ENCODE peak calls at places on chromosomes 3 and 15, in five cellular contexts. One of them, this sample, is unnamed.

GRCh38 chr3:101862453-101863165 is 13.3 kb downstream of the NFKBIZ start:
- DNase-seq in K562: no peak
- DNase-seq in A549: no peak
- DNase-seq in astrocyte: no peak
- DNase-seq in endothelial cell of umbilical vein: no peak
- DNase-seq in this sample: no peak

GRCh38 chr15:47507221-47507985 is 209.9 kb upstream of the SEMA6D start:
- DNase-seq in endothelial cell of umbilical vein: no peak
- DNase-seq in K562: no peak
- DNase-seq in A549: no peak
- DNase-seq in astrocyte: no peak
- DNase-seq in this sample: no peak

GRCh38 chr3:45946307-45946706 is 3.0 kb downstream of the CXCR6 start:
- DNase-seq in endothelial cell of umbilical vein: no peak
- DNase-seq in K562: no peak
- DNase-seq in astrocyte: no peak
- DNase-seq in A549: no peak
- DNase-seq in this sample: no peak

GRCh38 chr3:74301058-74301457 is 313.4 kb downstream of the CNTN3 start:
- DNase-seq in K562: no peak
- DNase-seq in A549: no peak
- DNase-seq in astrocyte: no peak
- DNase-seq in endothelial cell of umbilical vein: no peak
- DNase-seq in this sample: no peak

GRCh38 chr3:132756108-132756650 is 34.0 kb upstream of the NPHP3 start:
- DNase-seq in endothelial cell of umbilical vein: no peak
- DNase-seq in K562: peak; percentile 4
- DNase-seq in A549: no peak
- DNase-seq in astrocyte: no peak
- DNase-seq in this sample: no peak

GRCh38 chr3:193572426-193572908 is 17.8 kb upstream of the ATP13A4 start:
- DNase-seq in A549: peak; percentile 73
- DNase-seq in K562: peak; percentile 44
- DNase-seq in endothelial cell of umbilical vein: peak; percentile 69
- DNase-seq in astrocyte: peak; percentile 34
- DNase-seq in this sample: peak; percentile 81

GRCh38 chr3:143348486-143349327 is 229.1 kb downstream of the CHST2 start:
- DNase-seq in endothelial cell of umbilical vein: no peak
- DNase-seq in K562: peak; percentile 75
- DNase-seq in A549: no peak
- DNase-seq in astrocyte: no peak
- DNase-seq in this sample: peak; percentile 13

GRCh38 chr3:148916132-148916531 is 51.0 kb downstream of the CPA3 start:
- DNase-seq in endothelial cell of umbilical vein: no peak
- DNase-seq in A549: no peak
- DNase-seq in astrocyte: no peak
- DNase-seq in K562: no peak
- DNase-seq in this sample: no peak

GRCh38 chr3:19171794-19172193 is 23.5 kb downstream of the KCNH8 start:
- DNase-seq in endothelial cell of umbilical vein: no peak
- DNase-seq in astrocyte: no peak
- DNase-seq in A549: no peak
- DNase-seq in K562: no peak
- DNase-seq in this sample: no peak

GRCh38 chr15:63504979-63505841 is 817 bp downstream of the USP3 start:
- DNase-seq in A549: peak; percentile 85
- DNase-seq in astrocyte: peak; percentile 45
- DNase-seq in endothelial cell of umbilical vein: peak; percentile 75
- DNase-seq in K562: peak; percentile 44
- DNase-seq in this sample: peak; percentile 79

GRCh38 chr15:87354661-87355410 is 901.7 kb downstream of the NTRK3 start:
- DNase-seq in A549: no peak
- DNase-seq in astrocyte: peak; percentile 90
- DNase-seq in endothelial cell of umbilical vein: no peak
- DNase-seq in K562: no peak
- DNase-seq in this sample: no peak

DNA sequence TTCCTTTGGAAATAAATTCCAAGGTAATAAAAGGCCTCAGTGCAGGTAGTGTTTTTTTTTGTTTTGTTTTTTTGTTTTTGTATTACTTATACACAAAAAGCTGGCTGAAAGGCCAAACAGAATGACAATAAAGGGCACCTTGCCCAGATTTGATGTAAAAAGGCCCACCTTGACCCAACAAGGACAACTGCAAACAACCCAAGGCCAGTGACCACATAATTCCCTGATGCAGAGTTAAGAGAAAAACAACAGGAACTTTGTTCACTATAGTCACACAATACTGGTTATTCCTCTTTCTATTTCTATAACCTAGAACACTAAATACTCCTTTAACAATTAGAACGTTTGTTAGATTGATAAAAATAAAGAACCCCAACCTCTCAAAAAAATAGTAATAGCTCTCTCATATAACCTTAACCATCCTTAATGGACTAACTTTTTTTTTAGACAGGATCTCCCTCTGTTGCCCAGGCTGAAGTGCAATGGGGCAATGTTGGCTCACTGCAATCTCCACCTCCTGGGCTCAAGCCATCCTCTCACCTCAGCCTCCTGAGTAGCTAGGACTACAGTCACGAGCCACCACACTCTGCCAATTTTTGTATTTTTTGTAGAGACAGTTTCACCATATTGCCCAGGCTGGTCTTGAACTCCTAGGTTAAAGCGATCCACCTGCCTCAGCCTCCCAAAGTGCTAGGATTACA is 113.3 kb downstream of the MAGI1 start:
- DNase-seq in K562: no peak
- DNase-seq in astrocyte: no peak
- DNase-seq in A549: no peak
- DNase-seq in endothelial cell of umbilical vein: no peak
- DNase-seq in this sample: no peak
- H3K4me2 ChIP-seq in K562: no peak overlapping the region
- H3K4me2 ChIP-seq in astrocyte: no peak overlapping the region
- H3K4me2 ChIP-seq in A549: no peak overlapping the region
- H3K4me2 ChIP-seq in endothelial cell of umbilical vein: no peak overlapping the region
- H3K4me2 ChIP-seq in this sample: no peak overlapping the region

GRCh38 chr15:85625856-85626255 is 168.9 kb downstream of the KLHL25 start:
- DNase-seq in astrocyte: peak; percentile 93
- DNase-seq in A549: no peak
- DNase-seq in K562: no peak
- DNase-seq in endothelial cell of umbilical vein: no peak
- DNase-seq in this sample: no peak
- H3K4me2 ChIP-seq in astrocyte: peak overlapping the region; percentile 24
- H3K4me2 ChIP-seq in A549: no peak overlapping the region
- H3K4me2 ChIP-seq in K562: no peak overlapping the region
- H3K4me2 ChIP-seq in endothelial cell of umbilical vein: no peak overlapping the region
- H3K4me2 ChIP-seq in this sample: no peak overlapping the region

GRCh38 chr3:78732893-78733292 is 1034.9 kb downstream of the ROBO1 start:
- DNase-seq in endothelial cell of umbilical vein: no peak
- DNase-seq in astrocyte: no peak
- DNase-seq in K562: no peak
- DNase-seq in A549: no peak
- DNase-seq in this sample: no peak

GRCh38 chr3:78734048-78734637 is 1033.7 kb downstream of the ROBO1 start:
- DNase-seq in A549: no peak
- DNase-seq in K562: no peak
- DNase-seq in astrocyte: peak; percentile 67
- DNase-seq in endothelial cell of umbilical vein: no peak
- DNase-seq in this sample: no peak

GRCh38 chr3:78741066-78741645 is 1026.6 kb downstream of the ROBO1 start:
- DNase-seq in astrocyte: no peak
- DNase-seq in endothelial cell of umbilical vein: no peak
- DNase-seq in A549: peak; percentile 22
- DNase-seq in K562: no peak
- DNase-seq in this sample: no peak

GRCh38 chr3:78737988-78738387 is 1029.8 kb downstream of the ROBO1 start:
- DNase-seq in endothelial cell of umbilical vein: peak; percentile 62
- DNase-seq in K562: no peak
- DNase-seq in astrocyte: peak; percentile 11
- DNase-seq in A549: no peak
- DNase-seq in this sample: no peak

DNA sequence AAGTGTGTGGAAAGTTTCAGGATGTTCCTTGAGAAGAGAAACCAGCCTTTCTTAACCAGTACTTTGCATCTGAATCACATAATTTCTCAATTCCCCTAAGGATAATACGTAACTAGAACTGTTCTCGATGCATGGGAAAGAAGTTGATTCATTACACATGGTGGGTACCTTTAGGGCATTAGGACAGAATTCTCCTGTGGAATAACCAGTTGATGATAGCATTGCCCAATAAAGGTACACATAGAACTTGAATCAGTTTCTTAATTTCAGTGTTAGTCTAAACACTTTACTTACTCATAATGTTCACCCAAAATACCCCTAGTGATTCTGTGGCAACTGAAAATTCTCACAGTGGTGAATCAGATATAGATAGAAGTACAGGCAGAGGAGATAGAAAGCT is 1030.9 kb downstream of the ROBO1 start:
- DNase-seq in endothelial cell of umbilical vein: no peak
- DNase-seq in A549: peak; percentile 43
- DNase-seq in astrocyte: no peak
- DNase-seq in K562: no peak
- DNase-seq in this sample: no peak
- H3K4me2 ChIP-seq in endothelial cell of umbilical vein: no peak overlapping the region
- H3K4me2 ChIP-seq in A549: peak overlapping the region; percentile 0
- H3K4me2 ChIP-seq in astrocyte: no peak overlapping the region
- H3K4me2 ChIP-seq in K562: no peak overlapping the region
- H3K4me2 ChIP-seq in this sample: no peak overlapping the region

GRCh38 chr3:151307131-151307530 is 9.5 kb downstream of the GPR87 start:
- DNase-seq in A549: no peak
- DNase-seq in K562: no peak
- DNase-seq in endothelial cell of umbilical vein: no peak
- DNase-seq in astrocyte: no peak
- DNase-seq in this sample: no peak
- H3K4me2 ChIP-seq in A549: no peak overlapping the region
- H3K4me2 ChIP-seq in K562: no peak overlapping the region
- H3K4me2 ChIP-seq in endothelial cell of umbilical vein: no peak overlapping the region
- H3K4me2 ChIP-seq in astrocyte: no peak overlapping the region
- H3K4me2 ChIP-seq in this sample: no peak overlapping the region

DNA sequence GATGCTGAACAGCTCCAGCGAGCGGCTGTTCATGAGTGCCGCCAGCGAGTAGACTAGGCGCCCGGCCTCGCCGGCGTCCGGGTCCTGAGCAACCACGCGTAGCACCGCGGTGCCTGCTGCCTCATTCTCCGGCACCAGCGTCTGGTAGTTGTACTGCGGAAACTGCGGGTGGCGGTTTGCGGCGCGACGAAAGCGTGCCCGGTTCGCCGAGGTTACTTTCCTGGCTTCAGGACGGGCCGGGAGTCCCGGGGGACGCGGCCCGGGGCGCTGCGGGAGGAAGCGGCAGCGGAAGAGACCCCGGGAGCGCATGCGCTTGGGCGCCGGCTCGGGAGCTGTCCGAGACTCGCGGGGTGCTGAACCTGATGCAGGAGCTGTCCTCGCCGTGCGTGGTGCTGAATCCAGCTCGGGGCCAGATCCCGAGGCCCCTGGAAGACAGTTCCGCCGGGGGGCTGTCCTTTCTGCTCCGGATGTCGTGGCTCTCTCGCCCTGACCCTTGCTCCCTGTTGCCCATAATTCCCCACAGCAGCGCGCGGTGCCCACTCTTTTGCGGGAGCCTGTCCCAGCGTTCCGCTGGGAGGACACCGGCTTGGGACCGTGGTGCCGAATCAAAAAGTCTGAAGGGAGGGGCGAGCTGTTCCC is 1.1 kb downstream of the CELSR3 start:
- DNase-seq in astrocyte: peak; percentile 11
- DNase-seq in endothelial cell of umbilical vein: peak; percentile 43
- DNase-seq in K562: peak; percentile 88
- DNase-seq in A549: peak; percentile 32
- DNase-seq in this sample: peak; percentile 90
- H3K4me2 ChIP-seq in astrocyte: peak overlapping the region; percentile 97
- H3K4me2 ChIP-seq in endothelial cell of umbilical vein: peak overlapping the region; percentile 27
- H3K4me2 ChIP-seq in K562: no peak overlapping the region
- H3K4me2 ChIP-seq in A549: peak overlapping the region; percentile 96
- H3K4me2 ChIP-seq in this sample: peak overlapping the region; percentile 95

DNA sequence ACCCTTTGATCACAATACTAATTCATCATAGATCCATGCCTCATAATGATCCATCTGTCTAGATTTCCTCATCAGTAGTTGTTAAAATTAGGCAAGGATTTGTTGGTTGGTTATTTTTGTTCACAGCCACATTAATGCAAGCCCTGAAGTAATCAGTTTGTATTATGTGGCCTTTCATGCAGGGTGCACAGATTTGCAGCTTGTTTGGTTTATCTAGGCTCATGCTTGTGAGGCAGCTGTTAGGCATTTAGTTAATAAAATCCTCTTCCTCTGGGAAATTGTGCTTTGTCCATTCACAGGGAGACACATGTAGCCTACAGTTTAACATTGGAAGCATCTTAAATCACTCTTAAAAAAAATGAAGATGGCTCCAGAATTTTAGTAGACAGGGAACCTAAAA is 162.8 kb upstream of the ZNF385D start:
- DNase-seq in A549: no peak
- DNase-seq in K562: no peak
- DNase-seq in endothelial cell of umbilical vein: no peak
- DNase-seq in astrocyte: peak; percentile 65
- DNase-seq in this sample: no peak
- H3K4me2 ChIP-seq in A549: no peak overlapping the region
- H3K4me2 ChIP-seq in K562: no peak overlapping the region
- H3K4me2 ChIP-seq in endothelial cell of umbilical vein: no peak overlapping the region
- H3K4me2 ChIP-seq in astrocyte: peak overlapping the region; percentile 9
- H3K4me2 ChIP-seq in this sample: peak overlapping the region; percentile 6